ENCODE peak calls at places on chromosomes 5 and 9, in six cellular contexts. U is H54, V is IMR-90, S is suprapubic skin, X is A549, D is body of pancreas. F is an unnamed sample.
A peak's percentile ranks its signal among the peaks of the same experiment; 100 is the strongest.

GRCh38 chr9:38200431-38200830 is 131.4 kb upstream of the SHB start:
- DNase-seq in V (no peak), X (no peak), S (no peak), U (no peak), D (no peak), F (no peak)

GRCh38 chr9:90956026-90956810 is 154.6 kb downstream of the SYK start:
- DNase-seq in U (no peak), V (peak; percentile 73), S (no peak), D (no peak), X (no peak), F (no peak)

GRCh38 chr9:37719526-37719925 is 34.1 kb upstream of the TRMT10B start:
- DNase-seq in U (no peak), V (no peak), S (no peak), D (no peak), X (no peak), F (no peak)

GRCh38 chr5:80754900-80755299 is 100.1 kb upstream of the DHFR start:
- DNase-seq in U (no peak), D (no peak), V (peak; percentile 3), S (no peak), X (no peak), F (no peak)

GRCh38 chr9:105500108-105500766 is 52.4 kb downstream of the FSD1L start:
- DNase-seq in U (no peak), S (no peak), X (no peak), D (no peak), V (peak; percentile 12), F (no peak)

GRCh38 chr5:9951861-9952260 is 297.8 kb downstream of the ATPSCKMT start:
- DNase-seq in X (no peak), V (no peak), S (no peak), D (no peak), U (no peak), F (no peak)

GRCh38 chr9:27125030-27125429 is 16.0 kb downstream of the TEK start:
- DNase-seq in X (peak; percentile 30), D (peak; percentile 34), U (peak; percentile 59), S (no peak), V (peak; percentile 99), F (peak; percentile 5)

GRCh38 chr9:84504360-84504759 is 163.8 kb upstream of the SLC28A3 start:
- DNase-seq in U (no peak), V (no peak), X (no peak), S (no peak), D (no peak), F (no peak)

GRCh38 chr5:100676807-100677631 is 141.8 kb downstream of the FAM174A start:
- DNase-seq in D (no peak), S (no peak), X (no peak), U (no peak), V (peak; percentile 44), F (no peak)

GRCh38 chr9:127346584-127346983 is 50.4 kb upstream of the SLC2A8 start:
- DNase-seq in U (no peak), X (no peak), D (no peak), S (no peak), V (no peak), F (no peak)

GRCh38 chr5:62828757-62829156 is 250.1 kb downstream of the LRRC70 start:
- DNase-seq in V (no peak), X (no peak), U (no peak), S (no peak), D (no peak), F (no peak)

GRCh38 chr9:136284951-136285350 is 18.9 kb downstream of the CCDC187 start:
- DNase-seq in S (no peak), U (no peak), X (no peak), D (no peak), V (no peak), F (no peak)

GRCh38 chr9:136282272-136282861 is 21.5 kb downstream of the CCDC187 start:
- DNase-seq in X (no peak), V (no peak), D (peak; percentile 76), U (no peak), S (no peak), F (no peak)

GRCh38 chr9:136284311-136284710 is 19.6 kb downstream of the CCDC187 start:
- DNase-seq in X (no peak), D (no peak), S (no peak), U (no peak), V (no peak), F (no peak)

GRCh38 chr9:136281421-136282271 is 22.2 kb downstream of the CCDC187 start:
- DNase-seq in S (no peak), V (no peak), D (no peak), X (no peak), U (no peak), F (no peak)

DNA sequence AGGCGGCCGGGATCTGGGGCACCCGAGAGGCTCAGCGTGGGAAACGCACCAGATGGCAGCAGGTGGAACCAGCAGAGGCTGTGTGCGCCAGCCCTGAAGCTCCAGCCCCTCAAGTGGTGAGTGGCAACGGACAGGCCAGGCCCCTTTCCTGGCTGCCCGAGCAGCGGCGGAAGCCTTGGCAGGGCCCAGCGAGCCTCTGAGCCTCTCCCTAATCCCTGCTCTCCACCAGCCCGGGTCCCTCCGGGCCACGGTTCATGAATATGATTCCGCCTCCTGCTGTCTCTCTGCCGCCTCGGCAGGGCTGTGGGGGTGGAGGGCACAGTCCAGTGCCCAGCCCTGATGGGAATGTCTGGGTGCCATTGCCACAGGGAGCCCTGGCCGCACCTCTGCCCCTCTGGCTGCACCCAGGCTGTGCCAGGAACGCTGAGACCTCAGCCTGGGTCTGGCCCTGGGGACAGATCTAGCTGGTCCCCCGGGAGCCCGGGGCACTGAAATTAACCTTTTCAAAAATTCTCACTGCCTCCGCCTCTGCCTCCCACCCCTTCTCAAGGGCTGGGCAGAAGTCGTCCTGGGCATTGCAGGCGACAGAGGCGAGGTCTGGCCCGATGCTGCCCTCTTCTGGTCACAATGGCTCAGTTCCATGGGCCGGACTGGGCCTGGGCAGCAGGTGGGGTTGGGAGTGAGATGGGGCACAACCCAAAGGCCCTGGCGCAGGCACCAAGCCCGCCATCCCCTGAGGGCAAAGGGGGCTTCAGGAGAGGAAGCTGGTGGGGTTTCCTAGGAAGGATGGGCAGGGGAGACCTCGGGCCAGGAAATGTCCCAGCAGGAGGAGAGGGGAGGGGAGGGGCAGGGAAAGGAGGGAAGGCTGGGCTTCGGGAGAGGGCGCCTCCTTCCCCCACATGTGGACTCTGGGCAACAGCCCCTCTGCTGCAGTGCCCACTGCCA is 20.3 kb downstream of the CCDC187 start:
- DNase-seq in V (peak; percentile 52), U (peak; percentile 99), S (no peak), X (peak; percentile 88), D (peak; percentile 97), F (peak; percentile 67)
- TF ChIP-seq POLR2A in V (no peak), U (no peak), S (no peak), X (no peak), D (peak; percentile 67), F (no peak)

DNA sequence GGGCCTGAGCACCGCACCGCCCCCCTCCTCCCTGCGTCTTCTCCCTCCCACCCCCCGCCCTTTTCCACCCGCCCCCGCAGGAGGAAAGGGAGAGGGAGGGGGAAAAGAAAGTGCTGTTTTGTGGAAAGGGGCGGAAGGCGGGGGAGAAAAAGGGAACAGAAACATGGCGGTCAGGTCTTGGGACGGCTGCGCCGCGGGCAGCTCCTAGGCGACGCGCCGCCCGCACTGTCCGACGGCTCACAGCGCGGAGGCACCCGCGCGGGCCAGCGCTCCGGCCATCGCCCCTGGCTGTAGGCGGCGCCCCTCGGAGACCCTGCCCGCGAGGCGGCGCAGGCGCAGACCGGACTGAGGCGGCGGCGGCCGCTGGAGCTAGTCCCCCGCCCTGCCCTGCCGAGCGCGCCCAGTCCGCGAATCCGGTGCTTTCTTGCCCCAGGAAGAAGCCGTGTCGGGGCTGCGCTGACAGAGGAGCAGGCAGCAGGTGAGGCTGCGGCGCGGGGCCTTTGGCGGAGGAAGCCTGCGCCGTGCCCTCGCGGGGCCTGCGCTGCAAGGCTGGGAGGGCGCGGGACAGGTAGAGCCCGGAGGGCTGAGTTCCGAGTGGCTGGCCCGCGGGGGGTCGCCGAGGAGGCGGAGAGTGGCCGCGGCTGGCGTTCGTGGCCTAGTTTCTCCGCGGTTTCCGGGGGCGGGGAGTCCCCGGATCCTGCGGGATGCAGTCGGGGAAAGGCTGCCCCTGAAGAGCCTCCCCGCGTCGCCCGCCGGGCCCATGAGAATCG is at the start of gene DENND4C:
- DNase-seq in U (peak; percentile 62), V (peak; percentile 78), D (peak; percentile 89), X (peak; percentile 71), S (peak; percentile 90), F (peak; percentile 84)
- TF ChIP-seq POLR2A in U (peak; percentile 53), V (peak; percentile 81), D (peak; percentile 91), X (peak; percentile 81), S (peak; percentile 49), F (peak; percentile 87)

DNA sequence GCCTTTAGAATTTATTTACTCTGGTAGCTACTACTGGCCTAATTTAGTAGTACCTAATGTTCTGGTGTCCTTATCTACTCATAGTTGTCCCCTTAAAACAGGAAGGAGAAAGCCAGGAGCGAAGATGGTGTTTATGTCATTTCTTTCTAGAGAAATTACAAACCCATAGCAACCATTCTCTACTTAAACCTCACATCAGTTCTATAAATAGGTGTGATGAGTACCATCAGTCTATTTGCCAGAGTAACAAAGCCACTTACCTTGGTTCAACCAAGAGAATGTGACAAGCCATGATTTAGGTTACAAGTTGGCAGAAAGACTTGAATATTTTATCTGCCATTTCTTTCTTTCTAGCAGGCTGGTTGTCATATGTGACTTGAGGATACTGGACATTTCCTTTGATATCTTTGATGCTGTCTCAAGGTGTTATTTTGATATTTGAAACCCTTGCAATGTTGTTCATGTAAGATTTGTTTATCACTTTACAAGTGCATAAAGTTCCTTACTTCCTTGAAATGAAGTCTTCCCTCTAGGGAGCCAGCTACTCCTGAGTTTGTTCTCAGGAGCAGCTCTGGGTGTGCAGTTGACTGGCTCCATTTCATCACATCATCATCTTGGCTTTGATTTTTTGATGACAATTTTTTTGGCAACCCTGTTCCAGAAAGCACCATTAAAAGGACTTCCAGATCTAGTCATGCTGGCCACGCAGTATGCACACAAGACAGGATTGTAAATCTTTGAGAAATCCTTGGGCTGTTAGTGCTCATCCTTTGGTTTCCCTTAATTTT is 286.8 kb downstream of the ARHGAP26 start:
- DNase-seq in D (no peak), V (no peak), X (no peak), S (no peak), U (no peak), F (no peak)
- TF ChIP-seq POLR2A in D (no peak), V (no peak), X (no peak), S (no peak), U (no peak), F (no peak)

GRCh38 chr5:470961-471749 is 28.2 kb downstream of the EXOC3 start:
- DNase-seq in D (no peak), S (peak; percentile 68), U (no peak), V (no peak), X (no peak), F (no peak)

GRCh38 chr5:473344-474192 is 30.6 kb downstream of the EXOC3 start:
- DNase-seq in D (peak; percentile 36), U (peak; percentile 76), V (peak; percentile 34), X (peak; percentile 35), S (peak; percentile 84), F (no peak)

GRCh38 chr5:471750-472058 is 28.7 kb downstream of the EXOC3 start:
- DNase-seq in U (no peak), D (no peak), S (no peak), X (no peak), V (no peak), F (no peak)

GRCh38 chr5:472656-473343 is 29.8 kb downstream of the EXOC3 start:
- DNase-seq in S (peak; percentile 91), X (peak; percentile 84), U (peak; percentile 99), V (peak; percentile 78), D (peak; percentile 89), F (peak; percentile 71)

DNA sequence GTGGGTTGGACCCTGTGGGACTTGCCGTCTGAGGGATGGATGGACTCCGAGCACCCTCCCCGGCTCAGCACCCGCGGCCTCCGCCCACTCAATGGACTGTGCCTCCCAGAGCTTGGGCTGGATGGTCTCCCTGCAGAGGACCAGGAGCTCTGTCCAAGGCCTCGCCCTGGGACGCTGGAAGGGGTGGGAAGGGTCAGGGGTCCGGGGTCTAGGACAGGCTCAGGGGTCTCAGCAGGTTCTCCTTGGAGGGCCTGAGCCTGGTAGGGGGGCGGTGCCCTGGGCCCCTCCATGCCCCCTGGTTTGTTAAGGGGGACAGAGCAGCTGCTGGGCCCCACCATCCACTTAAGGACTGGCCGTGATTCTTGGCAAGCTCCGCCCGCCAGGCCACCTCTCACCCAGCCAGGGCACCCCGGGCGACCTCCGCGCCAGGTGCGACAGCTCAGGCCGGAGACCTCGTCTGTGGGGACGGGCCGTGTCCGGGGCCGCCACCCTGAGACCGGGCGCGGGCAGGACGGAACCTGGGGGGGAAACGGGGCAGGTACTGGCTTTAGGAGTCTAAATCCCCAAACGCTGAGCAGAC is 29.2 kb downstream of the EXOC3 start:
- DNase-seq in X (peak; percentile 25), S (peak; percentile 80), U (no peak), V (no peak), D (peak; percentile 42), F (no peak)
- TF ChIP-seq POLR2A in X (no peak), S (no peak), U (no peak), V (peak; percentile 5), D (no peak), F (no peak)